ENCODE peak calls at places on chromosome 18, in four cellular contexts. One of them, this sample, is unnamed.

GRCh38 chr18:35334821-35335220 is 9.4 kb downstream of the ZNF24 start:
- DNase-seq in neuronal stem cell: no peak
- DNase-seq in trophoblast cell: peak
- DNase-seq in aorta: no peak
- DNase-seq in this sample: no peak

GRCh38 chr18:58727776-58728500 is 56.7 kb downstream of the MALT1 start:
- DNase-seq in neuronal stem cell: no peak
- DNase-seq in trophoblast cell: no peak
- DNase-seq in aorta: no peak
- DNase-seq in this sample: no peak

GRCh38 chr18:79367989-79368388 is 27.7 kb upstream of the NFATC1 start:
- DNase-seq in neuronal stem cell: no peak
- DNase-seq in trophoblast cell: no peak
- DNase-seq in aorta: no peak
- DNase-seq in this sample: no peak

GRCh38 chr18:7164610-7165009 is 47.0 kb upstream of the LAMA1 start:
- DNase-seq in neuronal stem cell: no peak
- DNase-seq in trophoblast cell: no peak
- DNase-seq in aorta: no peak
- DNase-seq in this sample: peak

GRCh38 chr18:12449040-12449814 is 41.5 kb downstream of the PRELID3A start:
- DNase-seq in neuronal stem cell: no peak
- DNase-seq in trophoblast cell: no peak
- DNase-seq in aorta: peak
- DNase-seq in this sample: no peak

GRCh38 chr18:46814394-46814793 is 57.5 kb upstream of the ST8SIA5 start:
- DNase-seq in neuronal stem cell: no peak
- DNase-seq in trophoblast cell: no peak
- DNase-seq in aorta: no peak
- DNase-seq in this sample: no peak

GRCh38 chr18:24983566-24983965 is 368.4 kb downstream of the ZNF521 start:
- DNase-seq in neuronal stem cell: no peak
- DNase-seq in trophoblast cell: no peak
- DNase-seq in aorta: no peak
- DNase-seq in this sample: no peak

GRCh38 chr18:58796205-58796604 is 68.5 kb upstream of the ZNF532 start:
- DNase-seq in neuronal stem cell: no peak
- DNase-seq in trophoblast cell: no peak
- DNase-seq in aorta: no peak
- DNase-seq in this sample: no peak

GRCh38 chr18:46199515-46200147 is 95.4 kb downstream of the HAUS1 start:
- DNase-seq in neuronal stem cell: no peak
- DNase-seq in trophoblast cell: peak
- DNase-seq in aorta: no peak
- DNase-seq in this sample: no peak

GRCh38 chr18:35756506-35757117 is 175.1 kb downstream of the GALNT1 start:
- DNase-seq in neuronal stem cell: peak
- DNase-seq in trophoblast cell: peak
- DNase-seq in aorta: no peak
- DNase-seq in this sample: peak

GRCh38 chr18:68608861-68609465 is 105.9 kb downstream of the TMX3 start:
- DNase-seq in neuronal stem cell: no peak
- DNase-seq in trophoblast cell: peak
- DNase-seq in aorta: no peak
- DNase-seq in this sample: no peak

GRCh38 chr18:37266290-37266689 is 299.3 kb downstream of the CELF4 start:
- DNase-seq in neuronal stem cell: no peak
- DNase-seq in trophoblast cell: no peak
- DNase-seq in aorta: no peak
- DNase-seq in this sample: peak

GRCh38 chr18:21053127-21053526 is 58.5 kb downstream of the ROCK1 start:
- DNase-seq in neuronal stem cell: no peak
- DNase-seq in trophoblast cell: peak
- DNase-seq in aorta: no peak
- DNase-seq in this sample: no peak

DNA sequence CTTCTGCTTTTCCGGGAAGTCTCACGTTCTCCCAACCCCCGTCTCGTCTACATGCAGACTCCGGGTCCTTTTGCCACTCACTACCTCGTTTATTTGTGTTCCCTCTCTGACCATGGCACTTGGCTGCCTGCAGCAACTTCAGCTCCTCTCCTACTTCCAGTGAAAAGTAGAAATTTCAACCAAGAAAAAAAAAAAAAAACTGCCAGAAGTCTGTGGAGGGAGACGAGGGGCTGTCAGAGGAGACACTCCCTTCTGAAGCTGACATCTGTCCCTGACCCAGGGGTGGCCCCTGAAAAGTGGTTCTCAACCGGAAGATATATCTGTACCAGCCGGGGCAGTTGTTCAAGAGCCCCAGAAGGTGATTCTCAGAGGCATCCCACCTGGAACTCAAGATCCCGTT is 742 bp upstream of the MYO5B start:
- DNase-seq in neuronal stem cell: no peak
- DNase-seq in trophoblast cell: no peak
- DNase-seq in aorta: no peak
- DNase-seq in this sample: no peak
- H3K4me3 ChIP-seq in neuronal stem cell: no peak
- H3K4me3 ChIP-seq in trophoblast cell: no peak
- H3K4me3 ChIP-seq in aorta: no peak
- H3K4me3 ChIP-seq in this sample: peak

GRCh38 chr18:55355220-55355619 is 232.8 kb downstream of the TCF4 start:
- DNase-seq in neuronal stem cell: no peak
- DNase-seq in trophoblast cell: no peak
- DNase-seq in aorta: no peak
- DNase-seq in this sample: no peak

GRCh38 chr18:55354795-55355194 is 233.2 kb downstream of the TCF4 start:
- DNase-seq in neuronal stem cell: no peak
- DNase-seq in trophoblast cell: no peak
- DNase-seq in aorta: no peak
- DNase-seq in this sample: no peak

GRCh38 chr18:55351980-55352714 is 235.8 kb downstream of the TCF4 start:
- DNase-seq in neuronal stem cell: peak
- DNase-seq in trophoblast cell: no peak
- DNase-seq in aorta: no peak
- DNase-seq in this sample: no peak

GRCh38 chr18:55353806-55354205 is 234.2 kb downstream of the TCF4 start:
- DNase-seq in neuronal stem cell: no peak
- DNase-seq in trophoblast cell: no peak
- DNase-seq in aorta: no peak
- DNase-seq in this sample: no peak

DNA sequence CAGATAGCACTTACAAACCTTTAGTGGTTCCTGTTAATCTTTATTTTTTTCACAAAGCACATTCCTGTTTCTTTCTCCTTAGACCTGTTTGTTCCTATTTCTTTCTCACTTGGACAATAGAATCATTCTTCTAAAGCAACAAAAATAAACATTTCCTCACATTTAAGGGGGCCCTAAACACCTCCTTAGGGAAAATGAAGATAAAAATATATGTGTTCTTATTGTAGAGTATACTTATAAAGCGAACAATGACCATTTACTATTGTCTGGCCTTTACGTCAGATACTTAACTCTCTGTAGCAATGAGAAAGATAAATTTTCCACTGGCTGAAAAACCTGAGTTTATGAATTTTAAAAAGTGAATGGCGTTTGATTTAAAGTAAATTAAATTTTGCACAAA is 234.6 kb downstream of the TCF4 start:
- DNase-seq in neuronal stem cell: no peak
- DNase-seq in trophoblast cell: no peak
- DNase-seq in aorta: no peak
- DNase-seq in this sample: no peak
- H3K27ac ChIP-seq in neuronal stem cell: no peak
- H3K27ac ChIP-seq in trophoblast cell: no peak
- H3K27ac ChIP-seq in aorta: no peak
- H3K27ac ChIP-seq in this sample: no peak

DNA sequence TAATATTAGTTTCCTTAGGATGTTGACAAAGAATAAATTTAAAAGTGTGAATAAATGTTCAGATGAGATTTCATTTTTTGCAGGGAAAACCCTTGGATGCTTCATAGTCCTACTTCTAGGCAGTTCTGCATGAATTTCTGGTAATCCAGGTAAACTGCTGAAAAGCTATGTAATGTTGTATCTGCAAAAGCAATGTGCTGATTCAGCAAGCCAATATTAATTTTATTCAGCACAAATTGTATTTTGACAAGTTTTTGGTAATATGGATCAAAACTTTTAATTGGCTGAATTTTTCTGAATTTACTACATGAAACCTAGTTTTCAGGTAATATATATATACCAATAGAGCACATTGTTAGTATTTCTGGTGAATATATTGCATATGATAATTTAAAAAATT is 17.8 kb upstream of the RBBP8 start:
- DNase-seq in neuronal stem cell: no peak
- DNase-seq in trophoblast cell: no peak
- DNase-seq in aorta: no peak
- DNase-seq in this sample: no peak
- H3K4me3 ChIP-seq in neuronal stem cell: no peak
- H3K4me3 ChIP-seq in trophoblast cell: no peak
- H3K4me3 ChIP-seq in aorta: no peak
- H3K4me3 ChIP-seq in this sample: no peak

GRCh38 chr18:63002305-63002704 is 287.0 kb downstream of the PHLPP1 start:
- DNase-seq in neuronal stem cell: no peak
- DNase-seq in trophoblast cell: no peak
- DNase-seq in aorta: no peak
- DNase-seq in this sample: no peak
- H3K27ac ChIP-seq in neuronal stem cell: no peak
- H3K27ac ChIP-seq in trophoblast cell: no peak
- H3K27ac ChIP-seq in aorta: no peak
- H3K27ac ChIP-seq in this sample: no peak

DNA sequence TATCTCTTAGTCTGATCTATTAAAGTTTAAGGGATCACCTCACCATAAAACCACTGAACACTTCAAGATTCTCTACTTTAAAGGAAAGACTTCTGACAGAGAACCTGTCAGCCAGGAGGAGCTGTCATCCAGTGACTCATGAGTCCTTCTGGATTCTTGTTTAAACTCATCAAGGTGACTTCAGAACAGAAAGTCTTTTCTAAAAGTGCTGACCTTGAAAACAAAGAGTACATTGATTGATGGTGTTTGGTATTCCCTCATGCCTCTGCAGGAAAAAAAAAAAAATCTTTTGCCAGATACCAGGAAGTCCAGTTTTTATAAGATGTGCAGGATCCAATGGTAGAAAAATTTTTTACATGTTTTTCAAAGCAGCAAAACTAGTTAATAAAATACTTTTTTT is 12.3 kb downstream of the DSG2 start:
- DNase-seq in neuronal stem cell: no peak
- DNase-seq in trophoblast cell: no peak
- DNase-seq in aorta: no peak
- DNase-seq in this sample: no peak
- H3K4me3 ChIP-seq in neuronal stem cell: no peak
- H3K4me3 ChIP-seq in trophoblast cell: no peak
- H3K4me3 ChIP-seq in aorta: no peak
- H3K4me3 ChIP-seq in this sample: no peak

DNA sequence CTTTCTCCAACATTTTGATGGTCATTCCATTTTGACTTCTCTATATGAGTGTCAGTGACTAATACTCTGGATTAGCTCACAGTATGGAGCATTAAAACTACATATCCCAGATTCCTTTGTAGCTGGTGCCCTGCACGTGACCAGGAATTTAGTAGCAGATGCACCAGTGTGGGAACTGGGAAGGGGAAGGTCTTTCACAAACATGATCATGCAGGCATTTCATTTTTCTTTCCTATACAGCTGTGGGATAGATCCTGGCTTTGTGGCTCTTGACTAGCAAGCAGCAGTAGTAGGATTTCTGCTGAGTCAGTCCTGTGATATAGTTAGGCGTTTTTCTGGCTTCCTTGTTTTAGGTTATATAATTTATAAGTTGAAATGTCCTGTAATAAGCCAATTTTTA is 971.0 kb upstream of the CDH2 start:
- DNase-seq in neuronal stem cell: no peak
- DNase-seq in trophoblast cell: peak
- DNase-seq in aorta: no peak
- DNase-seq in this sample: peak
- H3K27ac ChIP-seq in neuronal stem cell: no peak
- H3K27ac ChIP-seq in trophoblast cell: no peak
- H3K27ac ChIP-seq in aorta: no peak
- H3K27ac ChIP-seq in this sample: no peak

GRCh38 chr18:5628512-5629255 is 84.9 kb upstream of the EPB41L3 start:
- DNase-seq in neuronal stem cell: peak
- DNase-seq in trophoblast cell: peak
- DNase-seq in aorta: peak
- DNase-seq in this sample: peak
- H3K4me3 ChIP-seq in neuronal stem cell: peak
- H3K4me3 ChIP-seq in trophoblast cell: peak
- H3K4me3 ChIP-seq in aorta: peak
- H3K4me3 ChIP-seq in this sample: peak